ENCODE peak calls at places on chromosome 3, in six cellular contexts. C is brain microvascular endothelial cell; N is sigmoid colon; A is transverse colon; P is CD8-positive, alpha-beta T cell; L is adipocyte. J is an unnamed sample. For H3K27me3, the result is how much of the 10 kb centered on the place peaks cover.

GRCh38 chr3:66490984-66491383 is 9.8 kb downstream of the LRIG1 start:
- DNase-seq in A (no peak), P (no peak), L (no peak), N (no peak), C (no peak), J (no peak)

GRCh38 chr3:15815696-15816095 is 17.9 kb upstream of the ANKRD28 start:
- DNase-seq in N (no peak), C (no peak), P (no peak), L (peak), A (no peak), J (no peak)

GRCh38 chr3:79887203-79887602 is 119.4 kb upstream of the ROBO1 start:
- DNase-seq in N (no peak), L (no peak), C (no peak), A (no peak), P (no peak), J (no peak)

GRCh38 chr3:78139166-78139565 is 1099.3 kb downstream of the ROBO2 start:
- DNase-seq in A (no peak), P (no peak), C (peak), L (peak), N (no peak), J (no peak)

GRCh38 chr3:158382479-158382878 is 188.5 kb upstream of the MLF1 start:
- DNase-seq in L (no peak), P (no peak), N (no peak), A (no peak), C (no peak), J (no peak)

GRCh38 chr3:39409514-39410136 is 3.1 kb downstream of the RPSA start:
- DNase-seq in P (no peak), N (no peak), C (no peak), A (no peak), L (no peak), J (no peak)

GRCh38 chr3:10380906-10381795 is 60.2 kb upstream of the SEC13 start:
- DNase-seq in A (no peak), P (no peak), N (no peak), L (no peak), C (no peak), J (no peak)

GRCh38 chr3:16249336-16249735 is 15.4 kb downstream of the DPH3 start:
- DNase-seq in A (no peak), N (no peak), L (peak), C (peak), P (no peak), J (no peak)

GRCh38 chr3:161770532-161771386 is 274.2 kb downstream of the OTOL1 start:
- DNase-seq in C (peak), A (no peak), P (no peak), N (no peak), L (no peak), J (no peak)

GRCh38 chr3:98962189-98962930 is 60.9 kb upstream of the DCBLD2 start:
- DNase-seq in P (no peak), C (peak), L (peak), A (no peak), N (no peak), J (no peak)

GRCh38 chr3:71066356-71066755 is 517.2 kb downstream of the FOXP1 start:
- DNase-seq in L (no peak), P (peak), N (no peak), C (no peak), A (peak), J (peak)

GRCh38 chr3:53581671-53582070 is 87.3 kb downstream of the CACNA1D start:
- DNase-seq in L (peak), N (no peak), A (no peak), C (no peak), P (no peak), J (no peak)

DNA sequence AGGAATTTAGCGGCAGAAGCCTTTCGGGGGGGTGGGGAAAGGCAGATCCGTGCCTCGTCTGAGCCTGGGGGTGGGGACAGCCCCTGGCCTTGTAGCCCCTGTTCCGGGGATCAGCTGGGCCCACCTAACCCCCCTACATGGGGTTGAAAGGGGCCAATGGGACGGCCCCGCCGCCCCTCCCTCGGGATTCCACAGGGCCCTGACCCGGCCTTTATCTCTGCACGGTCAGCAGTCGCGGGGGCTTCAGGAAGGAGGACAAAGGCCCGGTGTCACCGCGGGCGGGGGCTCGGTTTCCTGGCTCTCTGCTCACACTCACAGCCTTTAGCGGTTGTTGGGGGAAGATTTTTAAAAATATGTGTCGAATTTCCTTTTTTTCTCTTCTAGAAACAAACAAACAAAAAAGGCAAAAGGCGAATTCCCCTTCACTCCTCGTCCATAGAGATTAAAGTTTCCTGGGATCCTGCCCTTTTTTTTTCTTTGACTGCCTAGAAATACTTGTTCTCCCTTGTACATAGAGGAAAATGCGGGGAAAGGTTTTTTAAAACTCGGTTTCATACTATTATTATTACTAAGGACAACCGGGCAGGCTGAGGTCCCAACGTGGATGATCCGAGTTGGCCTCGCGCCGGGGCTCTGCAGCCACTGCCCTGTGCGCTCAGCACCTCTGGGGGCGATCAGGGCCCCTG is 7.9 kb downstream of the FOXL2 start:
- DNase-seq in L (no peak), C (no peak), A (no peak), P (no peak), N (peak), J (no peak)
- H3K27me3 ChIP-seq in L (half or more), C (half or more), A (half or more), P (half or more), N (half or more), J (half or more)

GRCh38 chr3:72328755-72329154 is 519.5 kb downstream of the SHQ1 start:
- DNase-seq in P (no peak), L (no peak), A (no peak), C (no peak), N (no peak), J (no peak)
- H3K27me3 ChIP-seq in P (under half), L (half or more), A (under half), C (under half), N (under half), J (under half)

GRCh38 chr3:36764704-36765038 is 318 bp upstream of the DCLK3 start:
- DNase-seq in P (no peak), C (no peak), L (no peak), A (no peak), N (no peak), J (no peak)
- H3K27me3 ChIP-seq in P (under half), C (under half), L (under half), A (half or more), N (under half), J (under half)

DNA sequence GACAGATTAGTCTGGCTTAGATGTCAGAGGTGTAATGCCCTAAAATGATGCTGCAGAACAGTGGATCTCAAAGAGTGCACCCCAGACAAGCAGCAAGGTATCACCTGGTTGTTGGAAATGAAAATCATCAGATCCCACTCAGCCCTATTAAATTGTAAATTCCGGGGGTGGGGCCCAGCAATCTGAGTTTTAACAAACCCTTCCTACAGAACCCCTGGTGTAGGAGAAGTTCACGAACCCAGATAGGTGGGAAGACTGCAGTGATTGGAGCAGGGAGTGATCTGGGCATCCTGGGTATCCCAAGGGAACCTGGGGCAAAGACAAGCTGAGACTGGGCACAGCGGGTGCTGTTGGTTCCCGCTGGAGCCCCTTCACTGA is 24.3 kb upstream of the THRB start:
- DNase-seq in N (no peak), P (no peak), L (no peak), C (no peak), A (no peak), J (no peak)
- H3K27me3 ChIP-seq in N (under half), P (under half), L (under half), C (under half), A (under half), J (under half)